ENCODE peak calls at places on chromosome 18, in eight cellular contexts. G is fibroblast of lung, R is hepatocyte, D is cardiac muscle cell, U is left lung, Y is heart left ventricle, L is stomach, N is GM13976. K is an unnamed sample.

GRCh38 chr18:59810183-59810582 is 89.6 kb upstream of the PMAIP1 start:
- DNase-seq in G (no peak), R (no peak), D (no peak), U (no peak), Y (no peak), L (no peak), N (no peak), K (no peak)

GRCh38 chr18:36977121-36977520 is 148.2 kb downstream of the KIAA1328 start:
- DNase-seq in G (no peak), R (no peak), D (no peak), U (no peak), Y (no peak), L (no peak), N (no peak), K (no peak)

GRCh38 chr18:936941-937340 is 32.3 kb downstream of the ADCYAP1 start:
- DNase-seq in G (no peak), R (no peak), D (no peak), U (no peak), Y (no peak), L (no peak), N (no peak), K (no peak)

GRCh38 chr18:79553154-79553553 is 126.4 kb upstream of the CTDP1 start:
- DNase-seq in G (no peak), R (no peak), D (no peak), U (no peak), Y (no peak), L (no peak), N (no peak), K (no peak)

GRCh38 chr18:30132959-30133358 is 909.6 kb downstream of the DSC3 start:
- DNase-seq in G (no peak), R (no peak), D (peak), U (no peak), Y (no peak), L (no peak), N (no peak), K (no peak)

GRCh38 chr18:79242246-79242645 is 153.5 kb upstream of the NFATC1 start:
- DNase-seq in G (no peak), R (no peak), D (no peak), U (no peak), Y (no peak), L (no peak), N (no peak), K (no peak)

GRCh38 chr18:26538524-26538923 is 9.8 kb downstream of the KCTD1 start:
- DNase-seq in G (no peak), R (no peak), D (no peak), U (no peak), Y (no peak), L (no peak), N (no peak), K (no peak)

GRCh38 chr18:8176105-8176504 is 433.1 kb upstream of the RAB12 start:
- DNase-seq in G (no peak), R (no peak), D (peak), U (no peak), Y (no peak), L (no peak), N (no peak), K (no peak)

GRCh38 chr18:72086421-72086820 is 457.7 kb downstream of the CBLN2 start:
- DNase-seq in G (peak), R (peak), D (peak), U (no peak), Y (no peak), L (no peak), N (no peak), K (no peak)

GRCh38 chr18:57025525-57025924 is 121.4 kb upstream of the BOD1L2 start:
- DNase-seq in G (no peak), R (no peak), D (no peak), U (no peak), Y (no peak), L (no peak), N (no peak), K (no peak)

GRCh38 chr18:8865934-8866333 is 160.6 kb downstream of the MTCL1 start:
- DNase-seq in G (no peak), R (no peak), D (no peak), U (no peak), Y (no peak), L (no peak), N (no peak), K (no peak)

GRCh38 chr18:71529708-71530303 is 1014.3 kb downstream of the CBLN2 start:
- DNase-seq in G (peak), R (no peak), D (peak), U (no peak), Y (no peak), L (no peak), N (no peak), K (no peak)

GRCh38 chr18:44601447-44601846 is 79.2 kb upstream of the SETBP1 start:
- DNase-seq in G (peak), R (peak), D (peak), U (no peak), Y (no peak), L (no peak), N (no peak), K (no peak)

GRCh38 chr18:5538541-5538940 is 5.3 kb downstream of the EPB41L3 start:
- DNase-seq in G (no peak), R (no peak), D (no peak), U (no peak), Y (no peak), L (no peak), N (no peak), K (no peak)

GRCh38 chr18:57901819-57902600 is 98.9 kb upstream of the ATP8B1 start:
- DNase-seq in G (peak), R (peak), D (peak), U (no peak), Y (no peak), L (peak), N (no peak), K (no peak)

GRCh38 chr18:35024965-35025364 is 16.2 kb upstream of the MAPRE2 start:
- DNase-seq in G (peak), R (peak), D (peak), U (no peak), Y (peak), L (peak), N (no peak), K (no peak)

GRCh38 chr18:11504962-11505361 is 104.4 kb upstream of the SLC35G4 start:
- DNase-seq in G (no peak), R (no peak), D (no peak), U (no peak), Y (no peak), L (no peak), N (no peak), K (no peak)

GRCh38 chr18:58572181-58572580 is 56.7 kb downstream of the ALPK2 start:
- DNase-seq in G (peak), R (peak), D (peak), U (no peak), Y (no peak), L (no peak), N (no peak), K (no peak)

GRCh38 chr18:78724214-78724834 is 255.3 kb upstream of the SALL3 start:
- DNase-seq in G (no peak), R (no peak), D (no peak), U (peak), Y (no peak), L (peak), N (no peak), K (no peak)

GRCh38 chr18:60391571-60392226 is 19.1 kb upstream of the MC4R start:
- DNase-seq in G (no peak), R (no peak), D (no peak), U (no peak), Y (no peak), L (no peak), N (no peak), K (no peak)

GRCh38 chr18:40387130-40387821 is 1567.8 kb upstream of the PIK3C3 start:
- DNase-seq in G (no peak), R (peak), D (no peak), U (no peak), Y (no peak), L (no peak), N (no peak), K (no peak)

GRCh38 chr18:54157646-54158045 is 66.8 kb downstream of the MBD2 start:
- DNase-seq in G (no peak), R (no peak), D (no peak), U (no peak), Y (no peak), L (no peak), N (no peak), K (no peak)

GRCh38 chr18:63025251-63025710 is 294.3 kb downstream of the BCL2 start:
- DNase-seq in G (no peak), R (peak), D (peak), U (no peak), Y (no peak), L (no peak), N (no peak), K (no peak)

GRCh38 chr18:40382191-40382590 is 1572.8 kb upstream of the PIK3C3 start:
- DNase-seq in G (peak), R (no peak), D (no peak), U (no peak), Y (no peak), L (no peak), N (no peak), K (no peak)

GRCh38 chr18:22913861-22914260 is 19.3 kb upstream of the RBBP8 start:
- DNase-seq in G (no peak), R (peak), D (no peak), U (no peak), Y (no peak), L (peak), N (no peak), K (peak)

GRCh38 chr18:48902856-48903601 is 47.7 kb downstream of the SMAD7 start:
- DNase-seq in G (peak), R (no peak), D (peak), U (no peak), Y (peak), L (no peak), N (no peak), K (no peak)

GRCh38 chr18:26479686-26480079 is 68.7 kb downstream of the KCTD1 start:
- DNase-seq in G (no peak), R (no peak), D (no peak), U (no peak), Y (no peak), L (no peak), N (no peak), K (no peak)

GRCh38 chr18:67151366-67151765 is 365.2 kb downstream of the DSEL start:
- DNase-seq in G (no peak), R (no peak), D (no peak), U (no peak), Y (no peak), L (no peak), N (no peak), K (no peak)

GRCh38 chr18:60693426-60693825 is 320.9 kb upstream of the MC4R start:
- DNase-seq in G (no peak), R (no peak), D (no peak), U (no peak), Y (no peak), L (no peak), N (no peak), K (no peak)

GRCh38 chr18:421236-422155 is 79.0 kb downstream of the COLEC12 start:
- DNase-seq in G (peak), R (no peak), D (peak), U (no peak), Y (no peak), L (no peak), N (no peak), K (no peak)

GRCh38 chr18:26956894-26957293 is 91.4 kb upstream of the AQP4 start:
- DNase-seq in G (no peak), R (no peak), D (no peak), U (no peak), Y (no peak), L (no peak), N (no peak), K (no peak)

GRCh38 chr18:72235422-72235821 is 308.7 kb downstream of the CBLN2 start:
- DNase-seq in G (no peak), R (no peak), D (no peak), U (no peak), Y (no peak), L (no peak), N (no peak), K (no peak)

GRCh38 chr18:4017479-4017878 is 437.6 kb downstream of the DLGAP1 start:
- DNase-seq in G (peak), R (peak), D (no peak), U (no peak), Y (no peak), L (no peak), N (peak), K (no peak)
- TF ChIP-seq CTCF in G (peak), R (peak), D (no peak), U (no peak), Y (peak), L (no peak), N (no peak), K (peak)

GRCh38 chr18:46291149-46291548 is 187.0 kb downstream of the HAUS1 start:
- DNase-seq in G (no peak), R (no peak), D (no peak), U (no peak), Y (no peak), L (no peak), N (peak), K (no peak)
- TF ChIP-seq CTCF in G (no peak), R (no peak), D (no peak), U (no peak), Y (no peak), L (no peak), N (peak), K (no peak)

DNA sequence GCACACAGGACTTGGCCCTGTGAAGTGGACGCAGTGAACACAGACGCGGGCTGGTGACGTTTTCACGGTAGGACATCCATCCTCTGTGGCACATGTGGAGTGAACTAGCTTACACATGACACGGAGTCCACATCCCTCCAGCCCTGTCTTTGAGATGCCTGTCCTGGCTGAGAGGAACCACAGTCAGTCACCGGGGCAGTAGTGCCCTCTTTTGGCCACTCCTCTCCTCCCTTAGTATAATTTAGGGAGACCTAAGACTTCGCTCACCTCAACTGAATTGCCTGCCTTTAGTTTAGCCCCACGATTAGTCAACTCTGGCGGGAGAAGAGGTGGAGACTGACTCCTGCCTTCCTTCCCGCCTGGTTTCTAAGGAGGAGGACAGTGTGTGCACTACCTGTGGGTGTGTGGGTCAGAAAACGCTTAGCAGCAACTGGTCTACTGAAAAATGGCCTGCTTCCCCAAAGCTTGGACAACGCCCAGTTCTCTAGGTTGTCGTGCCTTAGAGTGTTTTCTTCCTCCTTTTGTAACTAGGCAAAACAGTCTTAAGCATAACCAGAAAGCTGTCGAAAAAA is 70.6 kb downstream of the MBP start:
- DNase-seq in G (no peak), R (no peak), D (no peak), U (no peak), Y (no peak), L (no peak), N (no peak), K (no peak)
- TF ChIP-seq CTCF in G (peak), R (no peak), D (no peak), U (no peak), Y (no peak), L (no peak), N (peak), K (no peak)

GRCh38 chr18:55861266-55861665 is 273.3 kb upstream of the TCF4 start:
- DNase-seq in G (peak), R (peak), D (peak), U (no peak), Y (no peak), L (no peak), N (no peak), K (no peak)
- TF ChIP-seq CTCF in G (peak), R (peak), D (peak), U (peak), Y (peak), L (no peak), N (no peak), K (peak)

K was measured in progenitor cell of endocrine pancreas.